ENCODE peak calls at places on chromosome 19, in eight cellular contexts. P is Calu3; H is CD4-positive, alpha-beta T cell; E is mucosa of gallbladder; Q is neural progenitor cell; D is mucosa of descending colon; F is stimulated activated CD4-positive, alpha-beta T cell treated with anti-CD3 and anti-CD28 coated beads, TNF-alpha, amount 100 ng/mL, for 24 hours; O is HCEC 1CT. I is an unnamed sample.

GRCh38 chr19:6270076-6270745 is 9.6 kb downstream of the MLLT1 start:
- DNase-seq in O (no peak), Q (no peak), F (no peak), E (no peak), D (no peak), H (no peak), P (no peak), I (no peak)

GRCh38 chr19:36797786-36798108 is 25.1 kb upstream of the ZNF850 start:
- DNase-seq in H (no peak), E (no peak), O (no peak), Q (no peak), F (no peak), D (no peak), P (no peak), I (no peak)

GRCh38 chr19:1432507-1432887 is 5.7 kb upstream of the RPS15 start:
- DNase-seq in H (no peak), O (no peak), D (peak), P (no peak), E (no peak), Q (no peak), F (no peak), I (no peak)

GRCh38 chr19:30178721-30179402 is 193.3 kb upstream of the ZNF536 start:
- DNase-seq in O (no peak), Q (no peak), D (no peak), P (no peak), H (no peak), F (no peak), E (no peak), I (no peak)

GRCh38 chr19:18049390-18049789 is 37.3 kb downstream of the IL12RB1 start:
- DNase-seq in F (no peak), P (no peak), D (peak), Q (no peak), E (peak), H (no peak), O (peak), I (no peak)

GRCh38 chr19:13082192-13083007 is 20.3 kb downstream of the LYL1 start:
- DNase-seq in O (peak), H (no peak), D (no peak), F (no peak), P (peak), Q (peak), E (peak), I (peak)

GRCh38 chr19:16889883-16890460 is 1.2 kb downstream of the F2RL3 start:
- DNase-seq in O (no peak), F (no peak), D (no peak), E (no peak), H (no peak), P (no peak), Q (no peak), I (peak)

GRCh38 chr19:13978306-13978705 is 26.0 kb downstream of the DCAF15 start:
- DNase-seq in P (no peak), H (no peak), D (peak), Q (peak), F (no peak), O (no peak), E (peak), I (peak)

GRCh38 chr19:16248380-16249023 is 50.8 kb downstream of the AP1M1 start:
- DNase-seq in F (no peak), D (peak), P (no peak), E (no peak), Q (no peak), H (no peak), O (no peak), I (no peak)

GRCh38 chr19:48403606-48404005 is 10.1 kb downstream of the GRIN2D start:
- DNase-seq in O (peak), F (no peak), E (peak), Q (peak), H (no peak), D (no peak), P (peak), I (peak)

GRCh38 chr19:55118401-55118991 is 1.1 kb upstream of the PPP1R12C start:
- DNase-seq in H (no peak), E (peak), D (peak), P (no peak), F (no peak), O (no peak), Q (peak), I (peak)

GRCh38 chr19:19205416-19206410 is 2.5 kb upstream of the NR2C2AP start:
- DNase-seq in Q (no peak), H (no peak), D (no peak), O (no peak), P (no peak), F (no peak), E (no peak), I (no peak)

GRCh38 chr19:5804516-5805464 is at the start of gene NRTN:
- DNase-seq in H (peak), D (no peak), P (peak), O (no peak), F (no peak), Q (peak), E (no peak), I (peak)

GRCh38 chr19:47421844-47422395 is 2.6 kb upstream of the MEIS3 start:
- DNase-seq in D (no peak), O (no peak), P (no peak), E (no peak), Q (peak), H (no peak), F (no peak), I (peak)

GRCh38 chr19:38877781-38878574 is at the start of gene RINL:
- DNase-seq in H (peak), D (peak), P (peak), O (no peak), Q (no peak), F (peak), E (no peak), I (peak)

GRCh38 chr19:16736709-16737108 is 17.1 kb downstream of the NWD1 start:
- DNase-seq in D (no peak), H (no peak), P (no peak), E (no peak), Q (peak), F (no peak), O (no peak), I (peak)

GRCh38 chr19:16261584-16262370 is 62.8 kb upstream of the KLF2 start:
- DNase-seq in F (no peak), Q (no peak), P (no peak), H (no peak), O (no peak), D (no peak), E (no peak), I (no peak)

GRCh38 chr19:38506723-38507550 is 73.4 kb downstream of the RYR1 start:
- DNase-seq in H (peak), E (peak), F (peak), O (no peak), Q (peak), D (peak), P (peak), I (peak)

GRCh38 chr19:34644991-34645461 is 31.9 kb downstream of the SCGB2B2 start:
- DNase-seq in F (no peak), D (no peak), P (no peak), E (no peak), O (no peak), Q (no peak), H (no peak), I (no peak)

GRCh38 chr19:46481947-46482346 is 10.6 kb upstream of the PNMA8A start:
- DNase-seq in H (no peak), F (no peak), Q (no peak), P (no peak), O (peak), D (no peak), E (no peak), I (no peak)

GRCh38 chr19:31110331-31110730 is 238.9 kb downstream of the TSHZ3 start:
- DNase-seq in H (no peak), Q (peak), E (no peak), D (no peak), P (no peak), O (peak), F (no peak), I (no peak)

GRCh38 chr19:11693505-11694499 is 44.9 kb downstream of the ZNF823 start:
- DNase-seq in F (no peak), H (no peak), P (peak), D (no peak), O (peak), E (no peak), Q (peak), I (peak)

GRCh38 chr19:2312819-2313501 is 5.0 kb upstream of the LINGO3 start:
- DNase-seq in Q (no peak), D (no peak), F (no peak), O (no peak), E (no peak), H (no peak), P (no peak), I (no peak)

GRCh38 chr19:14398563-14398962 is 17.3 kb downstream of the ADGRE5 start:
- DNase-seq in O (no peak), D (no peak), H (no peak), E (no peak), F (no peak), Q (no peak), P (no peak), I (no peak)

GRCh38 chr19:1247747-1248453 is 483 bp upstream of the MIDN start:
- DNase-seq in O (peak), F (no peak), D (peak), P (peak), Q (peak), H (peak), E (peak), I (peak)

GRCh38 chr19:5032101-5032967 is 63.4 kb downstream of the KDM4B start:
- DNase-seq in O (no peak), P (no peak), H (no peak), E (no peak), F (no peak), D (no peak), Q (peak), I (no peak)

GRCh38 chr19:32330149-32330548 is 15.3 kb upstream of the ZNF507 start:
- DNase-seq in Q (no peak), O (no peak), E (no peak), P (no peak), H (no peak), F (no peak), D (no peak), I (no peak)

GRCh38 chr19:55670280-55671053 is 4.6 kb upstream of the EPN1 start:
- DNase-seq in E (no peak), O (no peak), H (peak), D (peak), F (no peak), Q (peak), P (no peak), I (no peak)